ENCODE peak calls at places on chromosomes 6 and 20, in seven cellular contexts. One of them, this sample, is unnamed.

GRCh38 chr6:53931086-53931485 is 136.3 kb downstream of the LRRC1 start:
- DNase-seq in NB4: no peak
- DNase-seq in foreskin keratinocyte: no peak
- DNase-seq in endothelial cell: no peak
- DNase-seq in BJ: no peak
- DNase-seq in right lobe of liver: no peak
- DNase-seq in GM06990: no peak
- DNase-seq in this sample: no peak

GRCh38 chr6:168013250-168013915 is 15.9 kb downstream of the KIF25 start:
- DNase-seq in endothelial cell: no peak
- DNase-seq in NB4: no peak
- DNase-seq in right lobe of liver: no peak
- DNase-seq in BJ: no peak
- DNase-seq in foreskin keratinocyte: no peak
- DNase-seq in GM06990: no peak
- DNase-seq in this sample: no peak

GRCh38 chr20:36336204-36336603 is 30.1 kb downstream of the DLGAP4 start:
- DNase-seq in GM06990: no peak
- DNase-seq in BJ: no peak
- DNase-seq in NB4: no peak
- DNase-seq in endothelial cell: no peak
- DNase-seq in foreskin keratinocyte: no peak
- DNase-seq in right lobe of liver: no peak
- DNase-seq in this sample: no peak

GRCh38 chr6:14966902-14967711 is 278.8 kb upstream of the JARID2 start:
- DNase-seq in BJ: no peak
- DNase-seq in right lobe of liver: no peak
- DNase-seq in endothelial cell: no peak
- DNase-seq in foreskin keratinocyte: no peak
- DNase-seq in NB4: peak
- DNase-seq in GM06990: no peak
- DNase-seq in this sample: no peak

GRCh38 chr6:148343383-148343782 is 745 bp downstream of the SASH1 start:
- DNase-seq in right lobe of liver: no peak
- DNase-seq in GM06990: no peak
- DNase-seq in NB4: no peak
- DNase-seq in BJ: no peak
- DNase-seq in foreskin keratinocyte: no peak
- DNase-seq in endothelial cell: no peak
- DNase-seq in this sample: no peak

GRCh38 chr6:111813247-111814162 is 59.7 kb downstream of the FYN start:
- DNase-seq in NB4: no peak
- DNase-seq in right lobe of liver: no peak
- DNase-seq in endothelial cell: no peak
- DNase-seq in foreskin keratinocyte: peak
- DNase-seq in GM06990: no peak
- DNase-seq in BJ: peak
- DNase-seq in this sample: no peak

GRCh38 chr6:7909323-7910276 is 988 bp downstream of the TXNDC5 start:
- DNase-seq in NB4: peak
- DNase-seq in foreskin keratinocyte: peak
- DNase-seq in right lobe of liver: peak
- DNase-seq in BJ: no peak
- DNase-seq in endothelial cell: peak
- DNase-seq in GM06990: peak
- DNase-seq in this sample: peak

GRCh38 chr6:30264731-30265130 is 51.5 kb upstream of the TRIM26 start:
- DNase-seq in right lobe of liver: no peak
- DNase-seq in GM06990: no peak
- DNase-seq in endothelial cell: no peak
- DNase-seq in NB4: no peak
- DNase-seq in BJ: no peak
- DNase-seq in foreskin keratinocyte: no peak
- DNase-seq in this sample: no peak

GRCh38 chr20:823326-823902 is 10.1 kb upstream of the FAM110A start:
- DNase-seq in right lobe of liver: no peak
- DNase-seq in endothelial cell: no peak
- DNase-seq in BJ: no peak
- DNase-seq in NB4: no peak
- DNase-seq in GM06990: no peak
- DNase-seq in foreskin keratinocyte: no peak
- DNase-seq in this sample: no peak

GRCh38 chr6:166707045-166707444 is 80.0 kb upstream of the RPS6KA2 start:
- DNase-seq in BJ: no peak
- DNase-seq in right lobe of liver: peak
- DNase-seq in foreskin keratinocyte: no peak
- DNase-seq in GM06990: no peak
- DNase-seq in NB4: peak
- DNase-seq in endothelial cell: peak
- DNase-seq in this sample: peak

GRCh38 chr20:8749986-8750385 is 318.9 kb upstream of the PLCB4 start:
- DNase-seq in BJ: no peak
- DNase-seq in NB4: no peak
- DNase-seq in foreskin keratinocyte: peak
- DNase-seq in right lobe of liver: no peak
- DNase-seq in endothelial cell: no peak
- DNase-seq in GM06990: no peak
- DNase-seq in this sample: no peak

GRCh38 chr6:119172813-119173212 is 94.3 kb upstream of the FAM184A start:
- DNase-seq in endothelial cell: no peak
- DNase-seq in NB4: no peak
- DNase-seq in GM06990: no peak
- DNase-seq in right lobe of liver: no peak
- DNase-seq in foreskin keratinocyte: peak
- DNase-seq in BJ: no peak
- DNase-seq in this sample: no peak

GRCh38 chr6:126531273-126531672 is 191.4 kb downstream of the CENPW start:
- DNase-seq in NB4: peak
- DNase-seq in foreskin keratinocyte: no peak
- DNase-seq in BJ: no peak
- DNase-seq in GM06990: no peak
- DNase-seq in right lobe of liver: no peak
- DNase-seq in endothelial cell: no peak
- DNase-seq in this sample: no peak

GRCh38 chr6:44268095-44268628 is 2.1 kb upstream of the TMEM151B start:
- DNase-seq in right lobe of liver: no peak
- DNase-seq in endothelial cell: peak
- DNase-seq in GM06990: no peak
- DNase-seq in NB4: peak
- DNase-seq in foreskin keratinocyte: peak
- DNase-seq in BJ: no peak
- DNase-seq in this sample: peak

GRCh38 chr6:49606696-49607390 is 29.8 kb downstream of the RHAG start:
- DNase-seq in BJ: peak
- DNase-seq in endothelial cell: peak
- DNase-seq in foreskin keratinocyte: peak
- DNase-seq in NB4: peak
- DNase-seq in right lobe of liver: peak
- DNase-seq in GM06990: no peak
- DNase-seq in this sample: peak

GRCh38 chr6:48817714-48818113 is 645.3 kb downstream of the MMUT start:
- DNase-seq in foreskin keratinocyte: peak
- DNase-seq in right lobe of liver: no peak
- DNase-seq in BJ: no peak
- DNase-seq in endothelial cell: no peak
- DNase-seq in NB4: no peak
- DNase-seq in GM06990: no peak
- DNase-seq in this sample: no peak

GRCh38 chr6:170096191-170096802 is 194.6 kb downstream of the DLL1 start:
- DNase-seq in NB4: no peak
- DNase-seq in endothelial cell: peak
- DNase-seq in GM06990: no peak
- DNase-seq in foreskin keratinocyte: no peak
- DNase-seq in BJ: no peak
- DNase-seq in right lobe of liver: no peak
- DNase-seq in this sample: no peak

GRCh38 chr6:46491789-46492547 is 719 bp upstream of the RCAN2 start:
- DNase-seq in BJ: no peak
- DNase-seq in foreskin keratinocyte: peak
- DNase-seq in right lobe of liver: peak
- DNase-seq in GM06990: no peak
- DNase-seq in endothelial cell: peak
- DNase-seq in NB4: no peak
- DNase-seq in this sample: peak

GRCh38 chr6:74867286-74867685 is 338.6 kb downstream of the COL12A1 start:
- DNase-seq in NB4: no peak
- DNase-seq in foreskin keratinocyte: no peak
- DNase-seq in GM06990: no peak
- DNase-seq in BJ: no peak
- DNase-seq in right lobe of liver: no peak
- DNase-seq in endothelial cell: no peak
- DNase-seq in this sample: no peak

GRCh38 chr6:74871757-74872156 is 334.1 kb downstream of the COL12A1 start:
- DNase-seq in NB4: no peak
- DNase-seq in right lobe of liver: no peak
- DNase-seq in BJ: no peak
- DNase-seq in foreskin keratinocyte: peak
- DNase-seq in GM06990: no peak
- DNase-seq in endothelial cell: no peak
- DNase-seq in this sample: no peak

GRCh38 chr6:74872754-74873446 is 333.0 kb downstream of the COL12A1 start:
- DNase-seq in BJ: no peak
- DNase-seq in NB4: no peak
- DNase-seq in endothelial cell: no peak
- DNase-seq in foreskin keratinocyte: no peak
- DNase-seq in right lobe of liver: no peak
- DNase-seq in GM06990: no peak
- DNase-seq in this sample: no peak

GRCh38 chr6:74873911-74874310 is 331.9 kb downstream of the COL12A1 start:
- DNase-seq in NB4: no peak
- DNase-seq in right lobe of liver: no peak
- DNase-seq in foreskin keratinocyte: no peak
- DNase-seq in endothelial cell: no peak
- DNase-seq in GM06990: no peak
- DNase-seq in BJ: no peak
- DNase-seq in this sample: no peak

DNA sequence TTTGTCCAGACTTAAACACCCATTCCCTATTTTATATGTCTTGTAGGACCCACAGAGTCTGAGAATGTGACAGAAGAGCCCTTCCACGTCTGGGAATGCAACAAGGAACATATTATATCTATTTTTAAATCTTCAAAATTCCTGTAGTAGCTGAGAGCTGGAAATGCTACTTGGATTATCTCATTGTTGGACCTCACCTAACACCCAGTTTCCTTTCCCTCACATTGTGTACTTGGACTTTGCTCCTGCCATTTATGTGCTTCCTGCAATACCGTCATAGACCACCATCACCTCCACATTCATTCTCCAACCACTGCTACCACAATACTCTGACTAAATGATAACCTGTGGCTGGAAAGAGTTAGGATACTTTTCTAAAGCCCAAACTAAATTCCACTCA is 335.4 kb downstream of the COL12A1 start:
- DNase-seq in right lobe of liver: no peak
- DNase-seq in NB4: peak
- DNase-seq in endothelial cell: no peak
- DNase-seq in BJ: peak
- DNase-seq in foreskin keratinocyte: no peak
- DNase-seq in GM06990: no peak
- DNase-seq in this sample: no peak
- TF ChIP-seq CTCF in right lobe of liver: no peak
- TF ChIP-seq CTCF in NB4: no peak
- TF ChIP-seq CTCF in endothelial cell: no peak
- TF ChIP-seq CTCF in BJ: peak
- TF ChIP-seq CTCF in foreskin keratinocyte: no peak
- TF ChIP-seq CTCF in GM06990: no peak
- TF ChIP-seq CTCF in this sample: no peak

DNA sequence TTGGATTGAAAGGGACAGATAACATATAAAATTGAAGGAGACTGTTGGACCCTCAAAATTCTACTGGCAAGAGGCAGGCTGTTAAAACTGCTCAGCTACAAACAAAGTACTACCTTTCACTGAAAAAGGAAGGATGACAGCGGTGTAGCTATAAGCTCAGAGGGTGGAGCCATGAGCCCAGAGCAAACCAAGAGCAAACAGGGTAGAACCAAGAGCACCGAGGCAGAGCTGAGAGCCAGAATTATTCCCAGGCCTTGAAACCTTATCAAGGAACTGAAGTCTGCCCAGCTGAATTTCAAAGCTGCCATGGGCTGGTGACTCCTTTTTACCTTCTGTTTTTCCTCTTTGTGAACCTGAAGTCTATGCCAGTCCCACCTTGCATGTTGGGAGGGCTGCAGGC is 74.7 kb upstream of the SLC4A11 start:
- DNase-seq in NB4: peak
- DNase-seq in right lobe of liver: no peak
- DNase-seq in foreskin keratinocyte: no peak
- DNase-seq in GM06990: no peak
- DNase-seq in endothelial cell: no peak
- DNase-seq in BJ: no peak
- DNase-seq in this sample: peak
- TF ChIP-seq CTCF in NB4: no peak
- TF ChIP-seq CTCF in right lobe of liver: no peak
- TF ChIP-seq CTCF in foreskin keratinocyte: no peak
- TF ChIP-seq CTCF in GM06990: no peak
- TF ChIP-seq CTCF in endothelial cell: no peak
- TF ChIP-seq CTCF in BJ: no peak
- TF ChIP-seq CTCF in this sample: no peak

GRCh38 chr6:151763938-151764680 is 43.4 kb upstream of the ESR1 start:
- DNase-seq in endothelial cell: peak
- DNase-seq in GM06990: peak
- DNase-seq in foreskin keratinocyte: peak
- DNase-seq in right lobe of liver: peak
- DNase-seq in NB4: peak
- DNase-seq in BJ: no peak
- DNase-seq in this sample: peak
- TF ChIP-seq CTCF in endothelial cell: peak
- TF ChIP-seq CTCF in GM06990: peak
- TF ChIP-seq CTCF in foreskin keratinocyte: peak
- TF ChIP-seq CTCF in right lobe of liver: peak
- TF ChIP-seq CTCF in NB4: peak
- TF ChIP-seq CTCF in BJ: peak
- TF ChIP-seq CTCF in this sample: peak

GRCh38 chr6:116280161-116280959 is 630 bp upstream of the TSPYL1 start:
- DNase-seq in right lobe of liver: no peak
- DNase-seq in endothelial cell: no peak
- DNase-seq in NB4: peak
- DNase-seq in foreskin keratinocyte: no peak
- DNase-seq in GM06990: no peak
- DNase-seq in BJ: no peak
- DNase-seq in this sample: no peak

GRCh38 chr6:116280960-116281316 is 1.2 kb upstream of the TSPYL1 start:
- DNase-seq in GM06990: no peak
- DNase-seq in foreskin keratinocyte: no peak
- DNase-seq in BJ: no peak
- DNase-seq in right lobe of liver: no peak
- DNase-seq in NB4: no peak
- DNase-seq in endothelial cell: no peak
- DNase-seq in this sample: no peak

GRCh38 chr6:116278478-116278822 is 1.3 kb downstream of the TSPYL1 start:
- DNase-seq in right lobe of liver: no peak
- DNase-seq in GM06990: no peak
- DNase-seq in endothelial cell: no peak
- DNase-seq in BJ: no peak
- DNase-seq in NB4: no peak
- DNase-seq in foreskin keratinocyte: no peak
- DNase-seq in this sample: no peak

GRCh38 chr6:116278853-116279231 is 888 bp downstream of the TSPYL1 start:
- DNase-seq in GM06990: no peak
- DNase-seq in right lobe of liver: peak
- DNase-seq in endothelial cell: no peak
- DNase-seq in NB4: no peak
- DNase-seq in BJ: no peak
- DNase-seq in foreskin keratinocyte: no peak
- DNase-seq in this sample: peak

GRCh38 chr6:116279232-116280160 is at the start of gene TSPYL1:
- DNase-seq in NB4: peak
- DNase-seq in GM06990: peak
- DNase-seq in right lobe of liver: peak
- DNase-seq in endothelial cell: peak
- DNase-seq in foreskin keratinocyte: peak
- DNase-seq in BJ: peak
- DNase-seq in this sample: peak
- TF ChIP-seq CTCF in NB4: no peak
- TF ChIP-seq CTCF in GM06990: no peak
- TF ChIP-seq CTCF in right lobe of liver: no peak
- TF ChIP-seq CTCF in endothelial cell: no peak
- TF ChIP-seq CTCF in foreskin keratinocyte: peak
- TF ChIP-seq CTCF in BJ: peak
- TF ChIP-seq CTCF in this sample: no peak